ENCODE peak calls at places on chromosomes 12 and 14, in six cellular contexts. One of them, this sample, is unnamed.

GRCh38 chr14:104573930-104574329 is 5.6 kb upstream of the C14orf180 start:
- DNase-seq in spleen: no peak
- DNase-seq in adrenal gland: no peak
- DNase-seq in body of pancreas: no peak
- DNase-seq in A549: no peak
- DNase-seq in transverse colon: no peak
- DNase-seq in this sample: peak; percentile 40

GRCh38 chr12:25502071-25502555 is 51.0 kb downstream of the LMNTD1 start:
- DNase-seq in spleen: no peak
- DNase-seq in adrenal gland: no peak
- DNase-seq in body of pancreas: no peak
- DNase-seq in A549: no peak
- DNase-seq in transverse colon: no peak
- DNase-seq in this sample: no peak

GRCh38 chr12:68011882-68012207 is 22.6 kb downstream of the IFNG-AS1 start:
- DNase-seq in spleen: no peak
- DNase-seq in adrenal gland: no peak
- DNase-seq in body of pancreas: no peak
- DNase-seq in A549: no peak
- DNase-seq in transverse colon: no peak
- DNase-seq in this sample: no peak

GRCh38 chr14:91186515-91187066 is 57.9 kb downstream of the GPR68 start:
- DNase-seq in spleen: no peak
- DNase-seq in adrenal gland: no peak
- DNase-seq in body of pancreas: no peak
- DNase-seq in A549: no peak
- DNase-seq in transverse colon: no peak
- DNase-seq in this sample: no peak

GRCh38 chr14:90815567-90815816 is 738 bp downstream of the TTC7B start:
- DNase-seq in spleen: no peak
- DNase-seq in adrenal gland: no peak
- DNase-seq in body of pancreas: no peak
- DNase-seq in A549: no peak
- DNase-seq in transverse colon: no peak
- DNase-seq in this sample: no peak

GRCh38 chr14:88300817-88301216 is 22.3 kb downstream of the KCNK10 start:
- DNase-seq in spleen: no peak
- DNase-seq in adrenal gland: no peak
- DNase-seq in body of pancreas: no peak
- DNase-seq in A549: no peak
- DNase-seq in transverse colon: no peak
- DNase-seq in this sample: no peak

GRCh38 chr12:54588110-54588831 is at the start of gene PPP1R1A:
- DNase-seq in spleen: no peak
- DNase-seq in adrenal gland: no peak
- DNase-seq in body of pancreas: peak; percentile 48
- DNase-seq in A549: no peak
- DNase-seq in transverse colon: peak; percentile 12
- DNase-seq in this sample: no peak

GRCh38 chr14:34604990-34605389 is 25.0 kb downstream of the SNX6 start:
- DNase-seq in spleen: no peak
- DNase-seq in adrenal gland: no peak
- DNase-seq in body of pancreas: no peak
- DNase-seq in A549: peak; percentile 55
- DNase-seq in transverse colon: no peak
- DNase-seq in this sample: no peak

GRCh38 chr12:98355322-98355721 is 160.1 kb upstream of the TMPO start:
- DNase-seq in spleen: no peak
- DNase-seq in adrenal gland: no peak
- DNase-seq in body of pancreas: no peak
- DNase-seq in A549: peak; percentile 23
- DNase-seq in transverse colon: no peak
- DNase-seq in this sample: no peak

GRCh38 chr12:105698047-105698446 is 367.6 kb downstream of the C12orf75 start:
- DNase-seq in spleen: no peak
- DNase-seq in adrenal gland: no peak
- DNase-seq in body of pancreas: no peak
- DNase-seq in A549: no peak
- DNase-seq in transverse colon: no peak
- DNase-seq in this sample: no peak

GRCh38 chr14:69328317-69328716 is 68.4 kb downstream of the GALNT16 start:
- DNase-seq in spleen: peak; percentile 54
- DNase-seq in adrenal gland: no peak
- DNase-seq in body of pancreas: no peak
- DNase-seq in A549: no peak
- DNase-seq in transverse colon: no peak
- DNase-seq in this sample: no peak

GRCh38 chr14:38089123-38089522 is 118.6 kb upstream of the SSTR1 start:
- DNase-seq in spleen: no peak
- DNase-seq in adrenal gland: no peak
- DNase-seq in body of pancreas: no peak
- DNase-seq in A549: no peak
- DNase-seq in transverse colon: no peak
- DNase-seq in this sample: no peak

GRCh38 chr12:122946690-122947271 is 19.5 kb downstream of the ABCB9 start:
- DNase-seq in spleen: peak; percentile 88
- DNase-seq in adrenal gland: peak; percentile 96
- DNase-seq in body of pancreas: peak; percentile 81
- DNase-seq in A549: peak; percentile 92
- DNase-seq in transverse colon: peak; percentile 88
- DNase-seq in this sample: peak; percentile 94

GRCh38 chr12:31589896-31590729 is 823 bp downstream of the DENND5B start:
- DNase-seq in spleen: peak; percentile 90
- DNase-seq in adrenal gland: peak; percentile 87
- DNase-seq in body of pancreas: peak; percentile 81
- DNase-seq in A549: peak; percentile 81
- DNase-seq in transverse colon: peak; percentile 79
- DNase-seq in this sample: peak; percentile 70

GRCh38 chr14:39472078-39472477 is 39.8 kb upstream of the FBXO33 start:
- DNase-seq in spleen: no peak
- DNase-seq in adrenal gland: no peak
- DNase-seq in body of pancreas: no peak
- DNase-seq in A549: no peak
- DNase-seq in transverse colon: no peak
- DNase-seq in this sample: no peak

GRCh38 chr14:63011609-63012008 is 33.6 kb downstream of the KCNH5 start:
- DNase-seq in spleen: no peak
- DNase-seq in adrenal gland: no peak
- DNase-seq in body of pancreas: no peak
- DNase-seq in A549: no peak
- DNase-seq in transverse colon: no peak
- DNase-seq in this sample: no peak

GRCh38 chr12:66899567-66899966 is 220.7 kb upstream of the GRIP1 start:
- DNase-seq in spleen: no peak
- DNase-seq in adrenal gland: no peak
- DNase-seq in body of pancreas: no peak
- DNase-seq in A549: no peak
- DNase-seq in transverse colon: no peak
- DNase-seq in this sample: no peak

GRCh38 chr12:3205742-3206519 is 128.8 kb downstream of the TSPAN9 start:
- DNase-seq in spleen: no peak
- DNase-seq in adrenal gland: no peak
- DNase-seq in body of pancreas: peak; percentile 57
- DNase-seq in A549: no peak
- DNase-seq in transverse colon: no peak
- DNase-seq in this sample: no peak

GRCh38 chr12:2018401-2018800 is 14.1 kb upstream of the DCP1B start:
- DNase-seq in spleen: no peak
- DNase-seq in adrenal gland: no peak
- DNase-seq in body of pancreas: no peak
- DNase-seq in A549: no peak
- DNase-seq in transverse colon: no peak
- DNase-seq in this sample: no peak

GRCh38 chr12:107396991-107397390 is 288.6 kb upstream of the PWP1 start:
- DNase-seq in spleen: no peak
- DNase-seq in adrenal gland: no peak
- DNase-seq in body of pancreas: no peak
- DNase-seq in A549: peak; percentile 87
- DNase-seq in transverse colon: no peak
- DNase-seq in this sample: no peak

GRCh38 chr12:93740721-93741120 is 63.5 kb downstream of the CRADD start:
- DNase-seq in spleen: no peak
- DNase-seq in adrenal gland: no peak
- DNase-seq in body of pancreas: no peak
- DNase-seq in A549: no peak
- DNase-seq in transverse colon: no peak
- DNase-seq in this sample: peak; percentile 52

GRCh38 chr12:69509308-69509736 is 39.1 kb downstream of the FRS2 start:
- DNase-seq in spleen: no peak
- DNase-seq in adrenal gland: no peak
- DNase-seq in body of pancreas: no peak
- DNase-seq in A549: no peak
- DNase-seq in transverse colon: no peak
- DNase-seq in this sample: no peak

GRCh38 chr14:69695664-69696527 is 71.0 kb upstream of the SRSF5 start:
- DNase-seq in spleen: peak; percentile 87
- DNase-seq in adrenal gland: peak; percentile 76
- DNase-seq in body of pancreas: peak; percentile 58
- DNase-seq in A549: no peak
- DNase-seq in transverse colon: peak; percentile 76
- DNase-seq in this sample: peak; percentile 60

GRCh38 chr12:53070901-53071492 is 8.2 kb downstream of the SPRYD3 start:
- DNase-seq in spleen: peak; percentile 66
- DNase-seq in adrenal gland: peak; percentile 47
- DNase-seq in body of pancreas: no peak
- DNase-seq in A549: no peak
- DNase-seq in transverse colon: no peak
- DNase-seq in this sample: no peak

GRCh38 chr12:42145552-42146215 is 1.0 kb upstream of the GXYLT1 start:
- DNase-seq in spleen: no peak
- DNase-seq in adrenal gland: no peak
- DNase-seq in body of pancreas: no peak
- DNase-seq in A549: peak; percentile 72
- DNase-seq in transverse colon: peak; percentile 11
- DNase-seq in this sample: no peak

GRCh38 chr14:89368490-89369477 is 48.2 kb downstream of the FOXN3 start:
- DNase-seq in spleen: no peak
- DNase-seq in adrenal gland: peak; percentile 42
- DNase-seq in body of pancreas: peak; percentile 33
- DNase-seq in A549: no peak
- DNase-seq in transverse colon: no peak
- DNase-seq in this sample: no peak

GRCh38 chr12:19447386-19447785 is 8.1 kb downstream of the AEBP2 start:
- DNase-seq in spleen: no peak
- DNase-seq in adrenal gland: no peak
- DNase-seq in body of pancreas: no peak
- DNase-seq in A549: no peak
- DNase-seq in transverse colon: no peak
- DNase-seq in this sample: peak; percentile 7

GRCh38 chr14:81256289-81256960 is 35.7 kb upstream of the GTF2A1 start:
- DNase-seq in spleen: no peak
- DNase-seq in adrenal gland: no peak
- DNase-seq in body of pancreas: no peak
- DNase-seq in A549: no peak
- DNase-seq in transverse colon: no peak
- DNase-seq in this sample: no peak

GRCh38 chr12:103929909-103930786 is at the start of gene HSP90B1:
- DNase-seq in spleen: peak; percentile 99
- DNase-seq in adrenal gland: peak; percentile 100
- DNase-seq in body of pancreas: peak; percentile 99
- DNase-seq in A549: peak; percentile 100
- DNase-seq in transverse colon: peak; percentile 100
- DNase-seq in this sample: peak; percentile 100
- TF ChIP-seq POLR2A in spleen: no peak
- TF ChIP-seq POLR2A in adrenal gland: peak; percentile 82
- TF ChIP-seq POLR2A in body of pancreas: peak; percentile 90
- TF ChIP-seq POLR2A in A549: peak; percentile 96
- TF ChIP-seq POLR2A in transverse colon: peak; percentile 86
- TF ChIP-seq POLR2A in this sample: peak; percentile 86

GRCh38 chr12:81077686-81078441 is at the start of gene ACSS3:
- DNase-seq in spleen: no peak
- DNase-seq in adrenal gland: peak; percentile 82
- DNase-seq in body of pancreas: peak; percentile 44
- DNase-seq in A549: no peak
- DNase-seq in transverse colon: no peak
- DNase-seq in this sample: no peak

GRCh38 chr12:81077329-81077685 is 572 bp upstream of the ACSS3 start:
- DNase-seq in spleen: no peak
- DNase-seq in adrenal gland: peak; percentile 70
- DNase-seq in body of pancreas: peak; percentile 15
- DNase-seq in A549: no peak
- DNase-seq in transverse colon: no peak
- DNase-seq in this sample: no peak

GRCh38 chr12:81080431-81080983 is 2.6 kb downstream of the ACSS3 start:
- DNase-seq in spleen: no peak
- DNase-seq in adrenal gland: no peak
- DNase-seq in body of pancreas: no peak
- DNase-seq in A549: no peak
- DNase-seq in transverse colon: no peak
- DNase-seq in this sample: no peak

GRCh38 chr12:81079280-81080076 is 1.6 kb downstream of the ACSS3 start:
- DNase-seq in spleen: no peak
- DNase-seq in adrenal gland: no peak
- DNase-seq in body of pancreas: no peak
- DNase-seq in A549: no peak
- DNase-seq in transverse colon: no peak
- DNase-seq in this sample: no peak

GRCh38 chr12:81078469-81079196 is 754 bp downstream of the ACSS3 start:
- DNase-seq in spleen: no peak
- DNase-seq in adrenal gland: peak; percentile 71
- DNase-seq in body of pancreas: peak; percentile 35
- DNase-seq in A549: no peak
- DNase-seq in transverse colon: no peak
- DNase-seq in this sample: no peak
- TF ChIP-seq POLR2A in spleen: no peak
- TF ChIP-seq POLR2A in adrenal gland: no peak
- TF ChIP-seq POLR2A in body of pancreas: no peak
- TF ChIP-seq POLR2A in A549: no peak
- TF ChIP-seq POLR2A in transverse colon: no peak
- TF ChIP-seq POLR2A in this sample: no peak

GRCh38 chr12:10069099-10069498 is 29.7 kb downstream of the CLEC1A start:
- DNase-seq in spleen: no peak
- DNase-seq in adrenal gland: no peak
- DNase-seq in body of pancreas: no peak
- DNase-seq in A549: no peak
- DNase-seq in transverse colon: no peak
- DNase-seq in this sample: no peak
- TF ChIP-seq POLR2A in spleen: no peak
- TF ChIP-seq POLR2A in adrenal gland: no peak
- TF ChIP-seq POLR2A in body of pancreas: no peak
- TF ChIP-seq POLR2A in A549: no peak
- TF ChIP-seq POLR2A in transverse colon: no peak
- TF ChIP-seq POLR2A in this sample: no peak

GRCh38 chr12:9717070-9717925 is 15.6 kb downstream of the CLECL1 start:
- DNase-seq in spleen: no peak
- DNase-seq in adrenal gland: no peak
- DNase-seq in body of pancreas: no peak
- DNase-seq in A549: no peak
- DNase-seq in transverse colon: no peak
- DNase-seq in this sample: no peak
- TF ChIP-seq POLR2A in spleen: no peak
- TF ChIP-seq POLR2A in adrenal gland: no peak
- TF ChIP-seq POLR2A in body of pancreas: no peak
- TF ChIP-seq POLR2A in A549: no peak
- TF ChIP-seq POLR2A in transverse colon: no peak
- TF ChIP-seq POLR2A in this sample: no peak

This sample was measured in erythroblast.